ENCODE peak calls at places on chromosomes 6 and 20, in six cellular contexts. X is H1, V is mesendoderm, C is IMR-90, G is mesenchymal stem cell, R is trophoblast cell. U is an unnamed sample.

GRCh38 chr20:63490416-63490815 is 8.5 kb downstream of the EEF1A2 start:
- DNase-seq in R (no peak), G (no peak), V (no peak), C (no peak), X (no peak), U (no peak)

GRCh38 chr6:106381871-106382270 is 21.4 kb downstream of the CRYBG1 start:
- DNase-seq in G (no peak), V (no peak), X (no peak), C (no peak), R (no peak), U (no peak)

GRCh38 chr20:56443654-56444540 is 24.5 kb upstream of the RTF2 start:
- DNase-seq in V (no peak), R (peak), G (peak), X (no peak), C (peak), U (no peak)

GRCh38 chr20:47296950-47297349 is 59.5 kb downstream of the ZMYND8 start:
- DNase-seq in R (no peak), G (no peak), V (peak), X (no peak), C (no peak), U (no peak)

GRCh38 chr6:168088161-168089106 is 9.4 kb upstream of the FRMD1 start:
- DNase-seq in R (peak), X (no peak), V (peak), C (peak), G (peak), U (peak)

GRCh38 chr6:142702501-142703460 is 242.2 kb downstream of the HIVEP2 start:
- DNase-seq in R (peak), V (peak), X (no peak), G (no peak), C (no peak), U (no peak)

GRCh38 chr6:39003072-39003471 is 45.5 kb upstream of the GLP1R start:
- DNase-seq in V (peak), C (no peak), R (no peak), X (no peak), G (no peak), U (peak)

GRCh38 chr6:131159578-131159977 is 24.3 kb downstream of the AKAP7 start:
- DNase-seq in X (no peak), G (peak), R (no peak), V (no peak), C (peak), U (no peak)

GRCh38 chr20:20303320-20303719 is 64.6 kb upstream of the INSM1 start:
- DNase-seq in C (no peak), R (no peak), G (no peak), V (no peak), X (no peak), U (no peak)

GRCh38 chr20:57670288-57671071 is 39.3 kb downstream of the PMEPA1 start:
- DNase-seq in V (no peak), C (no peak), G (no peak), R (no peak), X (no peak), U (no peak)

GRCh38 chr20:20638877-20639276 is 73.6 kb downstream of the RALGAPA2 start:
- DNase-seq in R (no peak), V (no peak), C (no peak), X (no peak), G (no peak), U (no peak)

GRCh38 chr6:77105091-77105490 is 358.2 kb downstream of the HTR1B start:
- DNase-seq in C (no peak), G (no peak), V (no peak), R (no peak), X (no peak), U (no peak)

GRCh38 chr6:13766201-13766634 is 48.1 kb downstream of the MCUR1 start:
- DNase-seq in X (no peak), G (peak), V (no peak), C (peak), R (peak), U (no peak)

GRCh38 chr6:121826156-121826810 is 390.8 kb downstream of the GJA1 start:
- DNase-seq in V (peak), R (peak), C (peak), X (no peak), G (peak), U (no peak)

GRCh38 chr20:19137641-19138040 is 74.8 kb upstream of the SLC24A3 start:
- DNase-seq in R (no peak), C (no peak), X (no peak), V (no peak), G (no peak), U (no peak)

GRCh38 chr20:46554850-46555249 is 4.4 kb upstream of the OCSTAMP start:
- DNase-seq in X (no peak), G (no peak), V (no peak), C (no peak), R (no peak), U (no peak)

GRCh38 chr20:13638162-13638495 is 603 bp downstream of the TASP1 start:
- DNase-seq in V (peak), G (no peak), X (no peak), R (no peak), C (peak), U (no peak)

GRCh38 chr6:168292911-168293310 is 26.7 kb downstream of the DACT2 start:
- DNase-seq in R (no peak), G (no peak), C (no peak), V (no peak), X (no peak), U (no peak)

GRCh38 chr6:168052291-168052891 is 26.6 kb downstream of the FRMD1 start:
- DNase-seq in R (no peak), V (no peak), C (no peak), X (no peak), G (no peak), U (no peak)

GRCh38 chr6:63964347-63964746 is 328.7 kb downstream of the PHF3 start:
- DNase-seq in X (no peak), C (no peak), R (no peak), V (peak), G (no peak), U (no peak)

GRCh38 chr6:149965191-149966020 is 1.7 kb downstream of the ULBP1 start:
- DNase-seq in R (no peak), G (peak), X (no peak), V (peak), C (no peak), U (no peak)

GRCh38 chr6:104940881-104941693 is 15.8 kb upstream of the LIN28B start:
- DNase-seq in C (peak), V (peak), X (no peak), R (peak), G (peak), U (peak)

GRCh38 chr6:152124432-152125074 is 317.1 kb downstream of the ESR1 start:
- DNase-seq in X (no peak), R (peak), C (peak), V (peak), G (peak), U (peak)

GRCh38 chr6:147238164-147238563 is 33.9 kb downstream of the STXBP5 start:
- DNase-seq in R (no peak), G (no peak), X (no peak), C (no peak), V (no peak), U (no peak)

GRCh38 chr6:150766201-150766997 is 99.1 kb upstream of the MTHFD1L start:
- DNase-seq in C (no peak), R (no peak), V (no peak), X (no peak), G (no peak), U (no peak)

GRCh38 chr6:56904068-56904467 is 50.8 kb upstream of the BEND6 start:
- DNase-seq in X (no peak), R (no peak), V (no peak), C (no peak), G (no peak), U (no peak)

GRCh38 chr20:32354592-32355416 is 3.3 kb upstream of the ASXL1 start:
- DNase-seq in C (peak), X (no peak), V (no peak), G (peak), R (peak), U (no peak)

GRCh38 chr6:42021847-42022754 is 28.2 kb upstream of the TAF8 start:
- DNase-seq in V (no peak), X (no peak), G (no peak), R (no peak), C (no peak), U (no peak)

GRCh38 chr20:31593221-31594001 is 11.7 kb upstream of the ID1 start:
- DNase-seq in R (peak), C (peak), X (no peak), G (peak), V (no peak), U (no peak)

DNA sequence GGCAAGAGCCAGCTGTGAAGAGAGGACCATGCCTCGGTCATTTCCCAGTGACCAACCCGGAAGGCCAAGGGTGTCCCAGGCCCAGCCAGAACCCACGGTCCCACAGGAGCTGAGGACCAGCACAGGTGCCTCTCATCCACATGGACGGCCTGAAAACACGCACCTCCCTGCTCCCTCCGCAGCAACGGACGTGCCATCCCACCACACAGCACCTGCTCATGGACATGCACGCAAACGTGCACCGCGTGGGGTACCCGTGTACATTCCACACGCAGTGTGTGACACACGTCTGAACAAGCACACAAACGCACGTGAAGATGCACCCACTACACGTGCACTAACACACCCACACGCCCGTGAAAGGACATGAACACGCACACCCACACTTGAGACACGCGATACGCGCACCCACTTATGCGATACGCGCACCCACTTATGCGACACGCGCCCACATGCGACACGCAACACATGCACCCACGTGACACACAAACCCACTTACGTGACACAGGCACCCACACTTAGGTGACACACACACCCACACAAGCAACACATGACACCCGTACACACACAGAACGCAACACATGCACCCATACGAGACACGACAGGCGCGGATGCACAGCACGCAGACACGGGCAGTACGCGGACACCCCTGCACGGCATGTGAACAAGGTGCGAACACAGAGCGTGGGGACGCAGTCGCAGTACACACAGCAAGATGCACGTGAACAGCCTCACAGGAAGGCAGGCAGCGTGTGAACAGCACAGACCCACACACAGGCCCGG is 30.1 kb downstream of the LAMA5 start:
- DNase-seq in R (no peak), C (no peak), G (no peak), V (no peak), X (no peak), U (no peak)
- H4K8ac ChIP-seq in R (no peak), C (no peak), G (no peak), V (no peak), X (peak), U (peak)

GRCh38 chr6:169863710-169864109 is 112.3 kb downstream of the ERMARD start:
- DNase-seq in R (no peak), C (no peak), V (no peak), G (no peak), X (no peak), U (no peak)
- H4K8ac ChIP-seq in R (no peak), C (no peak), V (no peak), G (no peak), X (no peak), U (no peak)

GRCh38 chr6:5843078-5843477 is 163.6 kb downstream of the NRN1 start:
- DNase-seq in G (no peak), V (no peak), R (no peak), X (no peak), C (no peak), U (no peak)

GRCh38 chr6:5833120-5833519 is 173.6 kb downstream of the NRN1 start:
- DNase-seq in R (no peak), X (no peak), C (no peak), V (no peak), G (no peak), U (no peak)

GRCh38 chr6:5837323-5837722 is 169.4 kb downstream of the NRN1 start:
- DNase-seq in X (no peak), R (no peak), V (no peak), C (no peak), G (no peak), U (no peak)

GRCh38 chr6:5840742-5841141 is 166.0 kb downstream of the NRN1 start:
- DNase-seq in X (no peak), V (peak), C (no peak), G (no peak), R (no peak), U (no peak)

GRCh38 chr6:5838656-5839396 is 167.9 kb downstream of the NRN1 start:
- DNase-seq in R (peak), C (no peak), G (no peak), V (no peak), X (no peak), U (no peak)
- H4K8ac ChIP-seq in R (no peak), C (no peak), G (no peak), V (no peak), X (no peak), U (no peak)

DNA sequence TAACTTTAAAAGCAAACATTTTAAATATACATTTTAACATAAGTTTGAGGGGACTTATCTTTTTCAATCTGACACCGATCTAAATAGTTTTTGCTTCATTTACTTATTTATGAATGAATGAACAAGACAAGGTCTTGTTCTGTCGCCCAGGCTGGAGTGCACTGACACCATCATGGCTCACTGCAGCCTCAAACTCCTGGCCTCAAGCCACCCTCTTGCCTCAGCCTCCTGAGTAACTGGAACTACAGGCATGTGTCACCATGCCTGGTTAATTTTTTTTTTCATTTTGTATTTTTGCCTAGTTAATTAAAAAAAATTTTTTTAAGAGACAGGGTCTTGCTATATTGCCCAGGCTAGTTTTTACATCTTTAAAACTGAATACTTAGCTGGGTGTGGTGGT is 25.4 kb downstream of the FBXO9 start:
- DNase-seq in C (peak), V (no peak), X (no peak), G (no peak), R (no peak), U (no peak)
- H4K8ac ChIP-seq in C (no peak), V (no peak), X (no peak), G (no peak), R (no peak), U (no peak)

DNA sequence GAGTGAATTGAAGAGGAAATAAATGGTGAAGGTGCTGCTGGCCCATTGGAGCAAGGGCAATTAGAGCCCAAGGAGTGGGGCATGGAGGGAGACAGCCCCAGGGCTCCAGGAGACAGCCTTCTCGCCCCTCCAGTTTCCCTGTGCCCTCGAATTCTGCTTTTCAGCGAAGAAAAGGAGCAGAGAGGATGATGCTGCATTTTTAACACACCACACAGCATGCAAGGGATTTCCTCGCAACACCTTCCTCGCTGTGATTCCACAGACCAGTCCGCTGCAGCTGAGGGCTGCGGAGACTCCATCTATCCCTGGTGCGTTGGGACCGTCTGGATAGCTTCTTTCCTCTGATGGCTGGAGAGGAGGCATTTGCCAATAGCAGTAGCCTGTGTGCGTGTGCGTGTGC is 41.7 kb downstream of the PTCHD4 start:
- DNase-seq in V (peak), X (no peak), G (peak), C (peak), R (no peak), U (no peak)
- H4K8ac ChIP-seq in V (no peak), X (no peak), G (no peak), C (no peak), R (no peak), U (no peak)

GRCh38 chr20:4637081-4637797 is 84.5 kb upstream of the PRND start:
- DNase-seq in G (peak), R (peak), C (peak), X (no peak), V (peak), U (no peak)
- H4K8ac ChIP-seq in G (no peak), R (no peak), C (no peak), X (no peak), V (no peak), U (no peak)

GRCh38 chr6:158869604-158870417 is 50.6 kb upstream of the EZR start:
- DNase-seq in V (peak), G (peak), C (peak), R (peak), X (peak), U (peak)
- H4K8ac ChIP-seq in V (no peak), G (peak), C (peak), R (peak), X (peak), U (no peak)

GRCh38 chr6:37212268-37212667 is 42.3 kb downstream of the PIM1 start:
- DNase-seq in C (no peak), V (no peak), X (no peak), G (no peak), R (no peak), U (no peak)
- H4K8ac ChIP-seq in C (no peak), V (no peak), X (no peak), G (no peak), R (no peak), U (no peak)

U was measured in neuronal stem cell.